ENCODE peak calls at places on chromosome 22, in eight cellular contexts. J is heart right ventricle; D is adrenal gland; G is lower lobe of right lung; S is CD8-positive, alpha-beta T cell; H is esophagus squamous epithelium; E is IMR-90; I is cardiac muscle cell. P is an unnamed sample. For H3K4me1, the result is how much of the 10 kb centered on the place peaks cover.

GRCh38 chr22:41410311-41410751 is 28.6 kb downstream of the TEF start:
- DNase-seq in J (peak), H (no peak), D (no peak), I (no peak), S (no peak), G (peak), E (no peak), P (no peak)

GRCh38 chr22:47100646-47101045 is 338.2 kb downstream of the TBC1D22A start:
- DNase-seq in I (no peak), S (no peak), J (no peak), G (no peak), E (no peak), H (no peak), D (no peak), P (no peak)

GRCh38 chr22:42261266-42261665 is 9.2 kb downstream of the TCF20 start:
- DNase-seq in S (no peak), H (no peak), J (no peak), I (no peak), D (no peak), G (no peak), E (peak), P (no peak)

GRCh38 chr22:16955678-16956210 is 52.3 kb downstream of the GAB4 start:
- DNase-seq in S (no peak), G (no peak), D (peak), E (no peak), I (no peak), J (no peak), H (no peak), P (no peak)

GRCh38 chr22:26416670-26417270 is 12.3 kb upstream of the ASPHD2 start:
- DNase-seq in S (no peak), I (peak), H (no peak), G (no peak), E (peak), D (no peak), J (no peak), P (no peak)

GRCh38 chr22:22591348-22592299 is 32.6 kb upstream of the PRAME start:
- DNase-seq in G (no peak), D (no peak), I (no peak), E (peak), J (no peak), H (no peak), S (no peak), P (no peak)

GRCh38 chr22:39291501-39291900 is 27.9 kb downstream of the RPL3 start:
- DNase-seq in E (no peak), S (no peak), J (no peak), G (no peak), H (no peak), I (no peak), D (no peak), P (no peak)

GRCh38 chr22:38858492-38858891 is 13.5 kb downstream of the CBX6 start:
- DNase-seq in G (no peak), D (no peak), J (no peak), S (no peak), E (no peak), I (no peak), H (no peak), P (no peak)

GRCh38 chr22:17954860-17955587 is 69.3 kb downstream of the MICAL3 start:
- DNase-seq in E (no peak), J (no peak), H (no peak), D (no peak), I (no peak), G (no peak), S (no peak), P (no peak)

GRCh38 chr22:26599505-26599904 is 9.6 kb upstream of the TPST2 start:
- DNase-seq in H (no peak), I (no peak), J (no peak), E (no peak), D (no peak), S (no peak), G (no peak), P (no peak)

GRCh38 chr22:39013923-39014722 is at the start of gene APOBEC3C:
- DNase-seq in H (peak), J (peak), D (peak), S (peak), G (peak), I (peak), E (peak), P (peak)

GRCh38 chr22:36385491-36386350 is 2.0 kb downstream of the MYH9 start:
- DNase-seq in I (no peak), E (no peak), H (no peak), S (no peak), J (no peak), D (peak), G (peak), P (peak)

GRCh38 chr22:43155789-43156188 is 4.4 kb downstream of the TSPO start:
- DNase-seq in H (no peak), G (no peak), J (no peak), E (no peak), I (no peak), D (no peak), S (no peak), P (no peak)

GRCh38 chr22:41752011-41752975 is 48.2 kb upstream of the CCDC134 start:
- DNase-seq in D (no peak), H (no peak), S (no peak), J (no peak), E (no peak), G (no peak), I (no peak), P (no peak)

GRCh38 chr22:26182723-26183122 is 13.5 kb downstream of the SEZ6L start:
- DNase-seq in S (no peak), D (no peak), E (no peak), H (no peak), G (no peak), I (no peak), J (no peak), P (no peak)

GRCh38 chr22:36358533-36359171 is 29.1 kb downstream of the MYH9 start:
- DNase-seq in E (no peak), G (no peak), I (no peak), D (no peak), S (no peak), J (no peak), H (no peak), P (no peak)

GRCh38 chr22:48829908-48830307 is 997.8 kb downstream of the BRD1 start:
- DNase-seq in G (no peak), H (no peak), E (no peak), I (no peak), D (no peak), S (no peak), J (no peak), P (no peak)

GRCh38 chr22:48627203-48627602 is 1200.5 kb downstream of the BRD1 start:
- DNase-seq in J (no peak), S (no peak), I (no peak), H (no peak), E (no peak), G (no peak), D (no peak), P (no peak)

GRCh38 chr22:17866127-17866526 is 91.9 kb upstream of the BID start:
- DNase-seq in E (no peak), I (no peak), S (no peak), H (no peak), G (no peak), D (no peak), J (no peak), P (no peak)

GRCh38 chr22:39316440-39317083 is 2.9 kb downstream of the RPL3 start:
- DNase-seq in D (peak), I (peak), E (peak), S (peak), J (peak), G (peak), H (no peak), P (peak)

GRCh38 chr22:22358136-22358535 is 113.5 kb downstream of the VPREB1 start:
- DNase-seq in J (no peak), I (no peak), H (no peak), G (no peak), E (no peak), S (no peak), D (no peak), P (no peak)

GRCh38 chr22:48944756-48945620 is 882.7 kb downstream of the BRD1 start:
- DNase-seq in S (no peak), D (no peak), E (no peak), G (no peak), I (no peak), J (no peak), H (no peak), P (peak)

GRCh38 chr22:40635940-40636379 is 559 bp downstream of the MRTFA start:
- DNase-seq in G (peak), D (peak), S (no peak), I (no peak), H (no peak), E (no peak), J (no peak), P (peak)

GRCh38 chr22:39220897-39221850 is 23.6 kb downstream of the PDGFB start:
- DNase-seq in J (no peak), S (no peak), E (peak), H (no peak), D (no peak), I (no peak), G (peak), P (no peak)

GRCh38 chr22:21985214-21985613 is 2.6 kb upstream of the TOP3B start:
- DNase-seq in S (no peak), G (no peak), D (no peak), I (no peak), E (no peak), J (no peak), H (no peak), P (no peak)

GRCh38 chr22:48712558-48712957 is 1115.1 kb downstream of the BRD1 start:
- DNase-seq in S (no peak), D (no peak), J (no peak), E (no peak), G (no peak), H (no peak), I (no peak), P (no peak)

GRCh38 chr22:41127447-41127846 is 35.1 kb downstream of the EP300 start:
- DNase-seq in H (no peak), S (no peak), I (no peak), D (no peak), J (no peak), E (no peak), G (peak), P (no peak)

GRCh38 chr22:35629406-35630234 is 12.5 kb upstream of the MB start:
- DNase-seq in D (peak), S (no peak), G (peak), J (peak), I (peak), E (peak), H (no peak), P (peak)

GRCh38 chr22:36439481-36440271 is 41.8 kb downstream of the TXN2 start:
- DNase-seq in S (no peak), G (no peak), D (peak), I (no peak), H (no peak), E (peak), J (peak), P (peak)

GRCh38 chr22:30877662-30878515 is 90.7 kb downstream of the MORC2 start:
- DNase-seq in H (no peak), S (no peak), D (no peak), E (no peak), G (peak), J (peak), I (no peak), P (no peak)

GRCh38 chr22:20065896-20066616 is 14.0 kb upstream of the DGCR8 start:
- DNase-seq in D (no peak), I (no peak), J (no peak), G (no peak), H (no peak), S (no peak), E (no peak), P (no peak)

GRCh38 chr22:20066617-20067383 is 13.2 kb upstream of the DGCR8 start:
- DNase-seq in I (no peak), J (no peak), D (no peak), G (no peak), E (no peak), S (no peak), H (no peak), P (no peak)

GRCh38 chr22:20068640-20069039 is 11.4 kb upstream of the DGCR8 start:
- DNase-seq in G (no peak), I (no peak), H (no peak), J (no peak), D (no peak), E (no peak), S (no peak), P (no peak)

GRCh38 chr22:20071524-20071972 is 8.5 kb upstream of the DGCR8 start:
- DNase-seq in S (no peak), H (no peak), G (no peak), I (no peak), J (no peak), E (no peak), D (no peak), P (no peak)

GRCh38 chr22:20069331-20070042 is 10.6 kb upstream of the DGCR8 start:
- DNase-seq in H (no peak), G (no peak), D (no peak), S (no peak), I (no peak), J (no peak), E (no peak), P (no peak)
- H3K27ac ChIP-seq in H (no peak), G (no peak), D (no peak), S (no peak), I (no peak), J (no peak), E (no peak), P (no peak)

GRCh38 chr22:24147666-24148065 is 33.6 kb upstream of the SUSD2 start:
- DNase-seq in I (no peak), G (no peak), S (no peak), H (no peak), E (no peak), D (no peak), J (no peak), P (no peak)
- H3K4me1 ChIP-seq in I (half or more), G (half or more), S (half or more), H (half or more), E (under half), D (under half), J (half or more), P (under half)

DNA sequence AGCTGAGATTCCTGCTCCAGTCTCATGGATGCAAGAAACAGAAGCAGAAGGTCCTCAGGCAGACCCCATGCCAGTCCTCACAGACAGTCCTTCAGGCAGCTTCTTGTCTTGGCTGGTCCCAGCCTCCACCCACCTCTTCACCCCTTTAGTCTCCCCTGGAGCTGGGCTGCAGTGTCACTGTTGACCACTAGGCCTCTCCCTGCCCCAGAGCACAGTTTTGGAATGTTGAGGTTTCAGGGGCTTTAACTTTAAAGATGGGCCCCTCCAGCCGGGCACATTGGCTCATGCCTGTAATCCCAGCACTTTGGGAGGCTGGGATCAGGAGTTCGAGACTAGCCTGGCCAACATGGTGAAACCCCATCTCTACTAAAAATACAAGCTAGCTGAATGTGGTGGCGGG is 39.5 kb upstream of the GCAT start:
- DNase-seq in H (no peak), I (no peak), D (no peak), J (no peak), E (no peak), G (no peak), S (no peak), P (no peak)
- TF ChIP-seq CTCF in H (peak), I (peak), D (peak), J (no peak), E (peak), G (peak), S (no peak), P (no peak)

DNA sequence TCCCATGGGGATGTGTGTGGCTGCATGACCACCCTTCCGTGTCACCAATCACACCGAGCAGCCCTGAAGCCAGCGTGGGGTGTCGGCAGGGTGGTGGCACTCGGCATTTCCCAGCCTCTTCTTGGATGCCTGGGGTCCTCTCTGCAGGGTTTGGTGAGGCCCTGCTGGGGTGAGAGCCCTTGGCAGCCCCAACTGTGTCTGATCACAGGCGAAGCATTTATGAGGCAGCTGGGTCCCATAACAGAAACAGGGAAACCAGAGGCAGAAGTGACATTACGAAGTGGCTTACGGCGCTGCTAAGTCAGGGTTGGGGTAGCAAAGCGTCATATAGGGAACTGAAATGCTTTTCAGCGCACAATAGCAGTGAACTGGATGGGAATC is 92.3 kb upstream of the SEPTIN5 start:
- DNase-seq in G (no peak), J (no peak), E (no peak), S (no peak), H (no peak), D (no peak), I (no peak), P (no peak)
- H3K27ac ChIP-seq in G (peak), J (no peak), E (no peak), S (no peak), H (peak), D (no peak), I (no peak), P (no peak)

GRCh38 chr22:27880778-27881394 is 38.2 kb downstream of the PITPNB start:
- DNase-seq in G (no peak), I (peak), J (no peak), D (peak), H (no peak), E (peak), S (no peak), P (no peak)

GRCh38 chr22:27885977-27886842 is 32.8 kb downstream of the PITPNB start:
- DNase-seq in S (no peak), G (no peak), I (peak), H (no peak), D (no peak), J (no peak), E (peak), P (peak)

GRCh38 chr22:27886843-27887151 is 32.3 kb downstream of the PITPNB start:
- DNase-seq in J (no peak), I (no peak), G (no peak), H (no peak), S (no peak), D (no peak), E (no peak), P (no peak)

GRCh38 chr22:27881404-27881803 is 37.7 kb downstream of the PITPNB start:
- DNase-seq in D (no peak), E (peak), J (no peak), S (no peak), I (no peak), H (no peak), G (no peak), P (peak)

DNA sequence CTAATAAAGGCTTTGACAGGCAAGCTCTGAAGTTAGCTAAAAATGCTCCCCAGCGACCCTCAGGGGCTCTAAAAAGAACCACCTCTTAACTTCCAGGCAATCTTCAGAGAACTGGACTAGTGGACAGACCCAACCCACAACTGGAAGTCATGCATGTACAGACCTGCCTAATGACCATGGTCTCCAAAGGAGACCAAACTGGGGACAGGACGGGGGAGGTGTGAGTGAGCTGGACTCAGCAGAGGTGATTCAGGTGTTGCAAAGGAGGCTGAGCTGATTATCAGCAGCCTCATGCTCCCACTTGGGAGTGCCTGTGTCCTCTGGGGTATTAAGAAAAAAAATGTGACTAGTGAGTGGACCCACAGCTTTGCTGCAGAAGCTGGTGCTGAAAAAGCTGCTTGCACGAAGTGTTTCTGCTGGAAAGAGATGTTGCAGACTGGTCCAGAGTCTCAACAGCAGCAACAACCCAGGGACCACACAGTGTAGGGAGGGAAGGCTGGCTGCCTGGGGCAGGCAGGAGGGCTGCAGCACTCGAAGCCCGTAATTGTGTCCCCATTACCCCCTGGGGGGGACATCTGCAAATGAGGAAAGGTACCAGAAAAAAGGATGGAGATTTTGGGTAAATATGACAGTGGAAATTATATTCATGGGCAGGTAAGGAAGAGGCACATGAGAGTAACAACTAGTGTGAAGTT is 35.3 kb downstream of the PITPNB start:
- DNase-seq in E (no peak), G (no peak), I (no peak), S (no peak), J (no peak), D (no peak), H (no peak), P (no peak)
- H3K4me1 ChIP-seq in E (under half), G (half or more), I (half or more), S (under half), J (half or more), D (under half), H (half or more), P (under half)

DNA sequence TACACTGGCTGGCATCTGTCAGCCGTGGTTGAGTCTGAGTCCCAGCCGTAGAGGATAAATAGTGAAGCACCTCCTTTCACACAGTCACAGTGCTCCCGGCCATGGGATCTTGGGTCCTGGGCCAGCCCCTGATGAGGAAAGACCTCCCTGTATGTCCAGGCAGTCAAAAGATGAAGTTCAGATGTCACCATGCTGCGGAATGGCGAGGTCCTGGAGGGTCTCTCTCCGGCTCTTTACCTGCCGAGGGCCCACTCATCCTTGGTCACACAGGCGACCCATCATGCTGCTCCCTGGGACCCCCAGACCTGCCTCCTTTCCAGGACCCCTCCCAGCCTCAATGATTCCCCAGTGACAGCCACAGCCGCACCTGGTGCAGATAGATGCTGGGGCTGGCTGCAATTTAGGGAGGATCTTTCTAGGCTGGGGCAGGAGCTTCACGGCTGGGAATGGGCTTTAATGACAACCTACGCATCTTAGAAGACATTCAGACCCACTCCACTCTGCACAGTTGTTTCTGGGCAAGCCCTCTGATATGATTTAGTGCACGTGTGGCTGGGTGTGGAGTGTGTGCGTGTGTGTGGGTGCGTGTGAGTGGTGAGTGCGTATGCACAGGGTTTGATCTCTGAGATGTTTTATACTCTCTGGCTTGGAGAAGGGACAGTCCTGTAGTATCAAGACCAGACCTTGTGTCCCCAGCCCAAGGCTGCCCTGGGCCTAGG is 79.7 kb downstream of the FBLN1 start:
- DNase-seq in G (peak), S (no peak), J (no peak), D (no peak), H (no peak), I (no peak), E (no peak), P (no peak)
- TF ChIP-seq CTCF in G (no peak), S (no peak), J (no peak), D (no peak), H (no peak), I (no peak), E (no peak), P (no peak)

DNA sequence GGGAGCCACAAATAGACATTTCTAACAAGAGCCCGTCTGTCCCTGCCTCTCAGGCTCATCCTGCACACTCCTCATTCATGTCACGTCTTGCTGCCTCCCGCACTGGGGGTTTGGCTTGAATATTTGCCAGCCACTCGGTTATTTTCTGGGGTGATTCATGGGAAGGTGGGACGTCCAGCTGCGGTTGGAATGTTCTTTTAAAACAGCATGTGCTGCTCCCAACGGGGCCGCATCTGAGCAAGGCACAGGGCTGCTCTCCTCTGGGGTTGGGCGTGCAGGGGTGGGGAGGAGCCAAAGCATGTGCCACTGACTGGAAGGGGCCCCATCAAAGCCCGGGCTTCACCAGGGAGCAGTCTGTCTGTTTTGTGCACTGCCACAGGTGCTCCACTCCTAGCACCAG is 25.9 kb upstream of the SLC5A4 start:
- DNase-seq in S (no peak), J (no peak), E (no peak), I (no peak), G (no peak), D (no peak), H (no peak), P (no peak)
- H3K27ac ChIP-seq in S (no peak), J (no peak), E (no peak), I (no peak), G (no peak), D (no peak), H (no peak), P (no peak)

P was measured in transverse colon.